ENCODE peak calls at places on chromosomes 6 and 20, in ten cellular contexts. C is pancreas; P is gastrocnemius medialis; K is PC-3; O is tibial nerve; D is dorsolateral prefrontal cortex; A is CD8-positive, alpha-beta T cell; E is left lung; F is tibial artery; B is endothelial cell of umbilical vein. H is an unnamed sample.

GRCh38 chr6:12150812-12151432 is 138.8 kb downstream of the HIVEP1 start:
- DNase-seq in C (no peak), P (no peak), K (peak), O (no peak), D (peak), A (peak), E (peak), F (no peak), B (no peak), H (no peak)

GRCh38 chr6:85644374-85644762 is 1.7 kb upstream of the SYNCRIP start:
- DNase-seq in C (no peak), P (no peak), K (peak), O (no peak), D (no peak), A (no peak), E (no peak), F (no peak), B (no peak), H (no peak)

GRCh38 chr6:23040899-23041298 is 471.5 kb downstream of the HDGFL1 start:
- DNase-seq in C (no peak), P (no peak), K (no peak), O (no peak), D (no peak), A (no peak), E (no peak), F (no peak), B (no peak), H (no peak)

GRCh38 chr6:168342626-168343025 is 23.0 kb upstream of the DACT2 start:
- DNase-seq in C (no peak), P (no peak), K (peak), O (no peak), D (no peak), A (no peak), E (no peak), F (no peak), B (no peak), H (no peak)

GRCh38 chr6:143427109-143427817 is 23.2 kb downstream of the ADAT2 start:
- DNase-seq in C (peak), P (peak), K (peak), O (peak), D (peak), A (peak), E (peak), F (peak), B (peak), H (peak)

GRCh38 chr6:72218125-72218524 is 331.8 kb downstream of the RIMS1 start:
- DNase-seq in C (peak), P (no peak), K (peak), O (no peak), D (peak), A (no peak), E (peak), F (no peak), B (peak), H (no peak)

GRCh38 chr6:47161176-47161687 is 119.1 kb upstream of the ADGRF1 start:
- DNase-seq in C (no peak), P (no peak), K (peak), O (no peak), D (no peak), A (no peak), E (no peak), F (no peak), B (no peak), H (no peak)

GRCh38 chr6:139568956-139569538 is 194.6 kb upstream of the CITED2 start:
- DNase-seq in C (no peak), P (no peak), K (peak), O (no peak), D (no peak), A (no peak), E (no peak), F (no peak), B (peak), H (no peak)

GRCh38 chr6:36130672-36131516 is 581 bp downstream of the MAPK13 start:
- DNase-seq in C (peak), P (no peak), K (peak), O (no peak), D (no peak), A (peak), E (peak), F (peak), B (no peak), H (no peak)
- TF ChIP-seq CTCF in C (no peak), P (no peak), K (peak), O (no peak), D (no peak), A (no peak), E (no peak), F (no peak), B (no peak), H (peak)

DNA sequence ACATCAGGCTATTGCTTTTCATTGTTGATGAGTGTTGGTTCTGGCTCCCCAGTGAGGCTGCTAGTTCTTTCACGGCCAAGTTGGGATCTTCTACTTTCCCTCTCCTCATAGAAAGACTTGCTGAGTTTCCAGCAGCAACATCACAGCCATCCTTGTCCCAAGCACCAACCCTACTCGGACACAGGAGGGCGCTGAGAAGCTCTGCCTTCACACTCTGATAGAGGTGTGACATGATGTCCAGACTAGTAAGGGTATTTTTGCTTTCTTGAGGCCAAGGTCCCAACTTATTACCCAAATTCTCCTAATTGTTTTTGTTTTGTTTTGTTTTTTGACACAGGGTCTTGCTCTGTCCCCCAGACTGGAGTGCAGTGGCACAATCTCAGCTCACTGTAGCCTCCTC is 3.0 kb upstream of the GCM1 start:
- DNase-seq in C (no peak), P (no peak), K (peak), O (no peak), D (no peak), A (no peak), E (no peak), F (no peak), B (no peak), H (no peak)
- TF ChIP-seq CTCF in C (no peak), P (no peak), K (peak), O (no peak), D (no peak), A (no peak), E (no peak), F (no peak), B (peak), H (peak)

GRCh38 chr20:35741892-35742740 is at the start of gene RBM39:
- DNase-seq in C (peak), P (peak), K (peak), O (peak), D (peak), A (peak), E (peak), F (peak), B (peak), H (peak)

GRCh38 chr20:35742741-35743523 is 872 bp upstream of the RBM39 start:
- DNase-seq in C (peak), P (no peak), K (no peak), O (no peak), D (no peak), A (no peak), E (no peak), F (no peak), B (peak), H (no peak)

GRCh38 chr20:35738410-35739179 is 3.5 kb downstream of the RBM39 start:
- DNase-seq in C (no peak), P (no peak), K (no peak), O (no peak), D (no peak), A (no peak), E (no peak), F (no peak), B (no peak), H (no peak)

GRCh38 chr20:35737865-35738333 is 4.2 kb downstream of the RBM39 start:
- DNase-seq in C (no peak), P (no peak), K (no peak), O (no peak), D (no peak), A (no peak), E (no peak), F (no peak), B (no peak), H (no peak)

DNA sequence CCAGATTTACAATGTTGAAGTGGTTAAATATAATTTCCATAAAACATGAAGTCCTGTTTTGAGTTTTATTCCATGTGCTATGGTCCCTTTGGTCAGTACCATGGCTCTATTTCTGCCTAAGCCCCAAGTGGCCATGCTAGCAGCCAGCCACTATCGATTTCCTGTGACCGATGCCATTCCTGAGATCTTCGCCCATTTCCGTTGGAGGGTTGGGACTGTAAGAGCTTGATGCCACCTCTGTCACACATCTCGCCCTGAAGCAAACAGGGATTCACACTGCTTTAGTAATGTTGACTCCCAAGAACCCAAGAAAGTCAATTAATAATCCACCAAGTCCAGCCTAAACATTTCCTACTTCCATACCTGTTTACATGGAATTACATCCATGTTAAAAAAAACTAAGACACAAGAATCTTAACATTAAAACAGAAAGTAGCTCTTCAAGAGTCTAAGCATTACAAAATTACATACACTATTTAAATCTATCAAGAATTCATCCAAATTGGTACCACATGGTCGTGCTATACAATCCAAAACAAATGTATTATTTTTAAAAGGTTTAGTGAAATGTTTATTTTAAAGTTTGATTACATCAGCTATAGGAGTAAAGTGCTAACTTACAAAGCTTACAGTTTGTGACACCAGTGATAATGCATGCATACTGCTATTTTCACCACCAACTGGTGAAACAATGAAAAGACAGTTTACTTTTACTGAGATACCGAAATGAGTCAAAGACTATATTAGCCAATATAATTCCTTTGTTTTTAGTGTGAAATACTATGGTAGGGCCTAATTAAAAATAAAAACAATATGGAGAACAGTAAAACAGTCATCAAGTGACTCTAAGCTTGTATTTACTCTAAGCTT is 2.5 kb downstream of the RBM39 start:
- DNase-seq in C (no peak), P (no peak), K (peak), O (no peak), D (no peak), A (no peak), E (no peak), F (no peak), B (peak), H (no peak)
- TF ChIP-seq CTCF in C (no peak), P (peak), K (peak), O (peak), D (no peak), A (peak), E (no peak), F (peak), B (peak), H (peak)

DNA sequence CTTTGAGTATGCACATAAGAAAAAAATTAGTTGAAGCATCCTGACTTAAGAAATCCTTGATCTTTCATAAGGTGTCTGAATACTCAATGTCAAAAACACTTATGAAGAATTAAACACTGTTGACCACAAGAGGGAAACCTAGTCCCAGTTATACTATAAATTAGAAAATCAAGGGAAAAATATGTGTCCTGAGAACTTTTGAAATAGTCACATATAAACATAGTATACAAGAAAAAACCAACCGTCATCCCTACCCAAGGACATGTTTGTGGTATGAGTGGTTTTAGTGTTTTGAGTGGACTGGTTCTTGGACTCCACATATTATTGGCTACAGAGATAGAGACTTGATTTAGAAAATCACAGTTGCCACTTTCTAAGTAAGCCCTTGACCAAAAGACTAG is 7.6 kb upstream of the HLA-DRA start:
- DNase-seq in C (no peak), P (no peak), K (peak), O (no peak), D (no peak), A (no peak), E (no peak), F (no peak), B (peak), H (no peak)
- TF ChIP-seq CTCF in C (no peak), P (peak), K (peak), O (peak), D (peak), A (peak), E (no peak), F (peak), B (peak), H (peak)

DNA sequence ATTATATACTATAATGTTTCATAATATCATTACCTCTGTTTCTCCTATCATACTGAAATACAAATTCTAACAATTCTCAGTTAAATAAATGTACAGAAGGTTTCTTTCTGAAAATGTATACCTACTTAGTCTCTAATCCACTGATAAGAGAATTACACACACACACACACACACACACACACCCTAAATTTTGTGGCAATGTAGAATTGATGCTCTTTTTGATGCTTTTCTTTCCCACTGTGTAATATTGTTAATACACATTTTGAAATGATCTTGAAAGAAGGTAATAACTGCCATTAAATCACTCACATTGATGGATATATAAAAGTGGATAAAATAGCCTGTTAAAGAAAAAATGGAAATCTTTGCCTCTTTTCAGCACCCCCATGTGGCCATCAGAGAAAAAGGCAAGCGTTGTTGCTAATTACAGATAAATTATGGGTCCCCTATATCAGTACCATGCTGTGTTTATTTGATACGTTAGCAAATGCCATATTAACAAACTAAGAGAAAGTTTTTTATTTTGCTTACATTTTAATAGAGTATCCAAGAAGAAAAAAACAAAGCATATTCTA is 76.6 kb upstream of the VGLL2 start:
- DNase-seq in C (no peak), P (no peak), K (peak), O (no peak), D (no peak), A (no peak), E (no peak), F (no peak), B (no peak), H (no peak)
- TF ChIP-seq CTCF in C (no peak), P (peak), K (peak), O (no peak), D (peak), A (no peak), E (no peak), F (no peak), B (no peak), H (peak)

GRCh38 chr6:90611543-90611864 is 24.6 kb upstream of the MAP3K7 start:
- DNase-seq in C (no peak), P (no peak), K (no peak), O (no peak), D (no peak), A (no peak), E (no peak), F (no peak), B (no peak), H (no peak)
- TF ChIP-seq CTCF in C (no peak), P (no peak), K (no peak), O (no peak), D (no peak), A (no peak), E (no peak), F (no peak), B (no peak), H (peak)

DNA sequence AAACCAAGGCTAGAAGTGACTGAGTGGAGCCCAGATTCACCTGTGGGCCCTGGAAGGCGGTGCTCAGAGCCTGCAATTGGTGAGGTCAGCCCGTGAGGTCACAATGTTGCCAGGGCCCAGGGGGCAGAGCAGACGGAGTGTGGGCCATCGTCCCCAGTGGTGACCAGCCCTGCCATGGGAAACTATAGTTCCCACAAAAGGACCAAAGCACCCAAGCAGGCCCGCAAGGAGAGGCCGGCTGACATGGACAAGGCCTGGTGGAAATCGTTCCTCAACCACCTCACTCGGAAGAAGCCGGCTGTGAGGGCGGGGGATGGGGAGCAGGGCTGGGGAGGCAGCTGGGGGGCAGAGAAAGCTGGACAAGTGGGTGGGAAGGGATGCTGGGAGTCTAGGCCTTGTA is at the start of gene C20orf144:
- DNase-seq in C (no peak), P (no peak), K (no peak), O (no peak), D (no peak), A (no peak), E (peak), F (no peak), B (no peak), H (no peak)
- TF ChIP-seq CTCF in C (no peak), P (no peak), K (no peak), O (no peak), D (no peak), A (no peak), E (no peak), F (no peak), B (no peak), H (no peak)

GRCh38 chr6:119726086-119726485 is 376.5 kb upstream of the MAN1A1 start:
- DNase-seq in C (no peak), P (no peak), K (no peak), O (no peak), D (no peak), A (no peak), E (no peak), F (no peak), B (no peak), H (no peak)

GRCh38 chr6:119717942-119718341 is 368.4 kb upstream of the MAN1A1 start:
- DNase-seq in C (no peak), P (no peak), K (peak), O (no peak), D (no peak), A (no peak), E (no peak), F (no peak), B (no peak), H (no peak)

GRCh38 chr6:119716668-119717270 is 367.2 kb upstream of the MAN1A1 start:
- DNase-seq in C (no peak), P (no peak), K (no peak), O (no peak), D (no peak), A (no peak), E (no peak), F (no peak), B (no peak), H (no peak)

GRCh38 chr6:119720160-119720559 is 370.6 kb upstream of the MAN1A1 start:
- DNase-seq in C (no peak), P (no peak), K (peak), O (no peak), D (no peak), A (no peak), E (no peak), F (no peak), B (no peak), H (no peak)
- TF ChIP-seq CTCF in C (no peak), P (no peak), K (peak), O (no peak), D (no peak), A (no peak), E (no peak), F (no peak), B (no peak), H (peak)

H was measured in type B pancreatic cell.